ENCODE peak calls at places on chromosomes 1 and 21, in six cellular contexts. T is LoVo, Q is prostate gland, J is sciatic nerve, B is T-helper 17 cell, Z is epithelial cell of proximal tubule. X is an unnamed sample.

GRCh38 chr1:63621698-63622097 is 28.5 kb downstream of the PGM1 start:
- DNase-seq in T (no peak), Q (peak), J (no peak), B (no peak), Z (no peak), X (no peak)

GRCh38 chr1:227919916-227920315 is 27.8 kb downstream of the WNT9A start:
- DNase-seq in T (no peak), Q (no peak), J (no peak), B (no peak), Z (no peak), X (no peak)

GRCh38 chr21:45932922-45933502 is 48.6 kb upstream of the COL6A1 start:
- DNase-seq in T (no peak), Q (no peak), J (no peak), B (no peak), Z (no peak), X (no peak)

GRCh38 chr1:227161470-227161869 is 156.8 kb downstream of the CDC42BPA start:
- DNase-seq in T (no peak), Q (no peak), J (no peak), B (no peak), Z (no peak), X (no peak)

GRCh38 chr1:156461781-156462647 is 38.6 kb downstream of the MEF2D start:
- DNase-seq in T (no peak), Q (peak), J (no peak), B (no peak), Z (no peak), X (no peak)

GRCh38 chr1:63569917-63570316 is 23.3 kb upstream of the PGM1 start:
- DNase-seq in T (no peak), Q (no peak), J (no peak), B (no peak), Z (no peak), X (no peak)

GRCh38 chr1:48916121-48917069 is 139.7 kb upstream of the BEND5 start:
- DNase-seq in T (peak), Q (no peak), J (no peak), B (no peak), Z (peak), X (no peak)

GRCh38 chr1:29381426-29381825 is 145.1 kb downstream of the PTPRU start:
- DNase-seq in T (no peak), Q (no peak), J (no peak), B (no peak), Z (no peak), X (no peak)

GRCh38 chr1:178238722-178239510 is 145.0 kb downstream of the RASAL2 start:
- DNase-seq in T (peak), Q (no peak), J (no peak), B (no peak), Z (peak), X (peak)

GRCh38 chr1:110449661-110450651 is 993 bp upstream of the PROK1 start:
- DNase-seq in T (no peak), Q (no peak), J (no peak), B (no peak), Z (no peak), X (no peak)

GRCh38 chr1:204617256-204618147 is 68.0 kb downstream of the LRRN2 start:
- DNase-seq in T (no peak), Q (no peak), J (no peak), B (no peak), Z (no peak), X (no peak)

GRCh38 chr1:156804572-156805243 is 11.9 kb downstream of the SH2D2A start:
- DNase-seq in T (no peak), Q (no peak), J (no peak), B (no peak), Z (no peak), X (no peak)

GRCh38 chr1:171841931-171842723 is 829 bp downstream of the DNM3 start:
- DNase-seq in T (no peak), Q (no peak), J (peak), B (no peak), Z (no peak), X (no peak)

GRCh38 chr1:24193046-24193445 is 6.0 kb upstream of the IFNLR1 start:
- DNase-seq in T (no peak), Q (no peak), J (no peak), B (no peak), Z (no peak), X (no peak)

GRCh38 chr1:182259229-182259872 is 132.2 kb downstream of the GLUL start:
- DNase-seq in T (peak), Q (peak), J (peak), B (peak), Z (peak), X (peak)

GRCh38 chr21:14603202-14603601 is 57.1 kb upstream of the SAMSN1 start:
- DNase-seq in T (no peak), Q (no peak), J (no peak), B (no peak), Z (no peak), X (peak)

GRCh38 chr1:207787776-207788175 is 35.9 kb downstream of the CD46 start:
- DNase-seq in T (no peak), Q (no peak), J (no peak), B (no peak), Z (no peak), X (no peak)

GRCh38 chr1:89990976-89991831 is 3.7 kb upstream of the ZNF326 start:
- DNase-seq in T (no peak), Q (no peak), J (no peak), B (no peak), Z (no peak), X (no peak)

GRCh38 chr1:54439550-54440223 is 33.5 kb upstream of the SSBP3 start:
- DNase-seq in T (no peak), Q (no peak), J (no peak), B (no peak), Z (no peak), X (no peak)

GRCh38 chr1:240597153-240597745 is 14.7 kb downstream of the GREM2 start:
- DNase-seq in T (no peak), Q (no peak), J (no peak), B (no peak), Z (no peak), X (no peak)

GRCh38 chr1:174998569-174999215 is 1.1 kb upstream of the CACYBP start:
- DNase-seq in T (peak), Q (peak), J (no peak), B (peak), Z (no peak), X (no peak)

X was measured in kidney epithelial cell.